ENCODE peak calls at places on chromosomes 7 and 10, in seven cellular contexts. C, N, W, K, E, Z and L are unnamed samples. For H3K36me3 and H3K27me3, the result is how much of the 10 kb centered on the place peaks cover.

GRCh38 chr10:105797234-105797890 is 1156.3 kb downstream of the SORCS3 start:
- DNase-seq in C (peak), N (peak), W (no peak), K (no peak), E (no peak), Z (no peak), L (no peak)

GRCh38 chr7:16167531-16167930 is 253.8 kb downstream of the CRPPA start:
- DNase-seq in C (no peak), N (no peak), W (no peak), K (no peak), E (no peak), Z (no peak), L (no peak)

GRCh38 chr10:96820730-96821129 is 11.4 kb upstream of the LCOR start:
- DNase-seq in C (no peak), N (peak), W (no peak), K (no peak), E (no peak), Z (no peak), L (no peak)

GRCh38 chr10:27804136-27804535 is 58.5 kb upstream of the MKX start:
- DNase-seq in C (no peak), N (no peak), W (no peak), K (no peak), E (no peak), Z (no peak), L (no peak)

GRCh38 chr10:124341768-124342135 is 77.0 kb downstream of the OAT start:
- DNase-seq in C (no peak), N (no peak), W (no peak), K (no peak), E (no peak), Z (no peak), L (no peak)

GRCh38 chr10:90860790-90861189 is 3.0 kb upstream of the HTR7 start:
- DNase-seq in C (no peak), N (no peak), W (no peak), K (no peak), E (no peak), Z (no peak), L (no peak)

GRCh38 chr10:4781955-4782354 is 44.1 kb upstream of the AKR1E2 start:
- DNase-seq in C (no peak), N (no peak), W (no peak), K (no peak), E (no peak), Z (no peak), L (no peak)

GRCh38 chr7:108079291-108080057 is 50.7 kb downstream of the LAMB4 start:
- DNase-seq in C (no peak), N (peak), W (no peak), K (peak), E (no peak), Z (no peak), L (no peak)

GRCh38 chr7:2794836-2795636 is 49.1 kb downstream of the GNA12 start:
- DNase-seq in C (no peak), N (no peak), W (no peak), K (no peak), E (no peak), Z (no peak), L (no peak)

GRCh38 chr7:36637417-36637816 is 86.9 kb downstream of the AOAH start:
- DNase-seq in C (no peak), N (no peak), W (no peak), K (no peak), E (no peak), Z (no peak), L (no peak)

GRCh38 chr10:34850558-34850957 is 35.5 kb upstream of the PARD3 start:
- DNase-seq in C (no peak), N (no peak), W (no peak), K (no peak), E (no peak), Z (no peak), L (no peak)

GRCh38 chr10:34858003-34858402 is 42.9 kb upstream of the PARD3 start:
- DNase-seq in C (no peak), N (no peak), W (no peak), K (no peak), E (no peak), Z (no peak), L (no peak)

GRCh38 chr10:34850036-34850435 is 34.9 kb upstream of the PARD3 start:
- DNase-seq in C (no peak), N (no peak), W (no peak), K (no peak), E (no peak), Z (no peak), L (no peak)

GRCh38 chr10:34854147-34854601 is 39.1 kb upstream of the PARD3 start:
- DNase-seq in C (no peak), N (peak), W (no peak), K (peak), E (no peak), Z (no peak), L (no peak)

DNA sequence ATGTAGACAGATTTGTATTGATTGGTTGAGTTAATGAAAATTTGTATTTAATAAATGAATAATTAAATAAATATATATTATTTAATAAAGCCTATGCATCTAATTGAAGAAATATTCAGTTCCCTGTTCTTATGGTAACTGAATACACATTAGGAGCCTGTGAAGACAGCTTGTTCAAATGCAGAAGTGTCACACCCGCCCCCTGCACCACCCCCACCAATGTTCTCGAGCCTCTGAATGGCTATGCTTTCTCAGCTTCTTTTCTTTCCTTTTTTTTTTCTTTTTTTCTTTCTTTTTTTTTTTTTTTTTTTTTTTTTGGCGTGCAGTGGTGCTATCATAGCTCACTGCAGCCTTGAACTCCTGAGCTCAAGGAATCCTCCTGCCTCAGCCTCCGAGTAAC is 38.3 kb upstream of the PARD3 start:
- DNase-seq in C (no peak), N (no peak), W (no peak), K (no peak), E (no peak), Z (no peak), L (no peak)
- H3K36me3 ChIP-seq in C (under half), N (under half), W (under half), K (under half), E (under half), Z (under half), L (under half)

GRCh38 chr7:151387161-151388006 is 22.5 kb downstream of the WDR86 start:
- DNase-seq in C (no peak), N (no peak), W (peak), K (no peak), E (peak), Z (no peak), L (no peak)

GRCh38 chr7:151389768-151390593 is 19.9 kb downstream of the WDR86 start:
- DNase-seq in C (no peak), N (no peak), W (peak), K (no peak), E (peak), Z (no peak), L (no peak)

GRCh38 chr7:151388007-151388297 is 21.9 kb downstream of the WDR86 start:
- DNase-seq in C (no peak), N (no peak), W (peak), K (no peak), E (peak), Z (no peak), L (no peak)

GRCh38 chr7:151389096-151389767 is 20.6 kb downstream of the WDR86 start:
- DNase-seq in C (no peak), N (no peak), W (peak), K (no peak), E (no peak), Z (no peak), L (no peak)

DNA sequence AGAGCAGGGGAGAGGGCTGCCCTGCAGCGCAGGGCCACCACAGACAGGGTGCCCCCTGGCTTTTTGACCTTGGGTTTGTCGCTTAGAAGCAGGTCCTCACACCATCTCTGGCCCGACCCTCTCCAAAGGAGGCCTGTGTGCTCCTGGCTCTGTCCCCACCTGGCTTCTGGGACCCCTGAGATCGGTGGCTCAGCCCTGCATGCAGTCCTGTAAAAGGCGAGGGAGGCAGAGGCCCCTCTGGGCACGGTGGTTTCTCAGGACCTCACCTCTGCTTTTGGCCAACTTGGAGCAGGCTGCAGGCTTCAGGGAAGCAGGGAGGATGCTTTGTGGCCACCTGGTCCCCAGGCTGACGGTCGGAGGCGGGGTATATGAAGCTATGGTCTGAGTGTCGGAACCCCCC is 21.4 kb downstream of the WDR86 start:
- DNase-seq in C (no peak), N (no peak), W (peak), K (no peak), E (no peak), Z (no peak), L (no peak)
- H3K27me3 ChIP-seq in C (under half), N (under half), W (under half), K (under half), E (under half), Z (under half), L (under half)

GRCh38 chr7:105046414-105046813 is 32.4 kb downstream of the KMT2E start:
- DNase-seq in C (no peak), N (no peak), W (no peak), K (peak), E (no peak), Z (no peak), L (no peak)

GRCh38 chr7:105044449-105045081 is 30.6 kb downstream of the KMT2E start:
- DNase-seq in C (no peak), N (no peak), W (no peak), K (no peak), E (no peak), Z (no peak), L (no peak)

GRCh38 chr7:105050493-105050892 is 36.5 kb downstream of the KMT2E start:
- DNase-seq in C (no peak), N (no peak), W (no peak), K (no peak), E (no peak), Z (no peak), L (no peak)

GRCh38 chr7:105047932-105048331 is 33.9 kb downstream of the KMT2E start:
- DNase-seq in C (no peak), N (no peak), W (no peak), K (no peak), E (no peak), Z (no peak), L (no peak)
- H3K36me3 ChIP-seq in C (under half), N (under half), W (half or more), K (half or more), E (half or more), Z (under half), L (half or more)

GRCh38 chr7:37943905-37944736 is 23.7 kb downstream of the EPDR1 start:
- DNase-seq in C (no peak), N (no peak), W (no peak), K (peak), E (no peak), Z (peak), L (no peak)
- H3K27me3 ChIP-seq in C (under half), N (under half), W (under half), K (under half), E (under half), Z (under half), L (under half)

GRCh38 chr7:8702807-8703206 is 269.4 kb downstream of the NXPH1 start:
- DNase-seq in C (no peak), N (no peak), W (no peak), K (no peak), E (no peak), Z (no peak), L (peak)
- H3K36me3 ChIP-seq in C (under half), N (under half), W (under half), K (under half), E (under half), Z (under half), L (under half)

GRCh38 chr7:155489862-155490696 is 32.1 kb downstream of the EN2 start:
- DNase-seq in C (no peak), N (no peak), W (no peak), K (no peak), E (no peak), Z (no peak), L (no peak)

GRCh38 chr7:155489158-155489840 is 31.4 kb downstream of the EN2 start:
- DNase-seq in C (no peak), N (no peak), W (no peak), K (no peak), E (no peak), Z (no peak), L (no peak)

GRCh38 chr7:155490697-155491628 is 33.0 kb downstream of the EN2 start:
- DNase-seq in C (peak), N (no peak), W (peak), K (no peak), E (peak), Z (peak), L (no peak)

GRCh38 chr7:155493744-155494538 is 36.0 kb downstream of the EN2 start:
- DNase-seq in C (no peak), N (no peak), W (no peak), K (no peak), E (no peak), Z (no peak), L (no peak)

DNA sequence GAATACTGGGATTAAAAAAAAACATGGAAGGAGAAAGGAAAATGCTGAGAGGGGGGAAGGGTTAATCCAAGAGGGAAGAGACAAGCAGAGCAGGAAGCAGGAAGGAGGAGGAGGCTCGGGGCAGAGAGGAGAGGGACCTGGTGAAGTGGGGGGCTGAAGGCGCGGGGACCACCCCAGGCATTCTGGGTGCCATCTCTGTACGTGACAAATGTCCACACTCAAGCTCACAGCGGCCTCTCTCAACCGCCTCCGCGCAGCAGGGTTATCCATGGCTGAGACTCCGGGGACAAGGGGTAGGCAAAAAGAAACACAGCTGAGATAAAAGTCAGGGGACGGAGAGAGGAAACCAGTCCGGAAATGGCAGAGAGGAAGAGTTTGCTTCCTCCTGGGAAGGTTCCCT is 33.9 kb downstream of the EN2 start:
- DNase-seq in C (no peak), N (no peak), W (no peak), K (no peak), E (no peak), Z (no peak), L (no peak)
- H3K27me3 ChIP-seq in C (under half), N (under half), W (under half), K (half or more), E (under half), Z (under half), L (half or more)

GRCh38 chr10:102721954-102722353 is 7.5 kb downstream of the SFXN2 start:
- DNase-seq in C (no peak), N (no peak), W (no peak), K (no peak), E (no peak), Z (no peak), L (no peak)

GRCh38 chr10:102720775-102721301 is 6.4 kb downstream of the SFXN2 start:
- DNase-seq in C (no peak), N (no peak), W (no peak), K (no peak), E (no peak), Z (no peak), L (no peak)

GRCh38 chr10:102727037-102727818 is 12.8 kb downstream of the SFXN2 start:
- DNase-seq in C (no peak), N (no peak), W (no peak), K (no peak), E (peak), Z (no peak), L (no peak)

GRCh38 chr10:102726274-102726673 is 11.8 kb downstream of the SFXN2 start:
- DNase-seq in C (no peak), N (no peak), W (no peak), K (no peak), E (no peak), Z (no peak), L (no peak)

DNA sequence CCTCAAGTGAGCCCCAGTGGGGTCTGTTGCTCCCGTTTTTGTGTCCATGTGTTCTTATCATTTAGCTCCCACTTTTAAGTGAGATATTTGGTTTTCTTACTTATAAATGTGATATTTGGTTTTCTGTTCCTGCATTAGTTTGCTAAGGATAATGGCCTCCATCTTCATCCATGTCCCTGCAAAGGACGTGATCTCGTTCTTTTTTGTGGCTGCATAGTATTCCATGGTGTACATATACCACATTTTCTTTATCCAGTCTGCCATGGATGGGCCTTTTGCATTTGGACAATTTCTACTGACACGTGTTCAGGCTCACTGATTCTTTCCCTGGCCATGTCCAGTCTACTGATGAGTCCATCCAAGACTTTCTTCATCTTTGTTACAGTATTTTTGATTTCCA is 9.6 kb downstream of the SFXN2 start:
- DNase-seq in C (no peak), N (no peak), W (no peak), K (no peak), E (no peak), Z (no peak), L (no peak)
- H3K36me3 ChIP-seq in C (under half), N (under half), W (under half), K (under half), E (under half), Z (under half), L (under half)

DNA sequence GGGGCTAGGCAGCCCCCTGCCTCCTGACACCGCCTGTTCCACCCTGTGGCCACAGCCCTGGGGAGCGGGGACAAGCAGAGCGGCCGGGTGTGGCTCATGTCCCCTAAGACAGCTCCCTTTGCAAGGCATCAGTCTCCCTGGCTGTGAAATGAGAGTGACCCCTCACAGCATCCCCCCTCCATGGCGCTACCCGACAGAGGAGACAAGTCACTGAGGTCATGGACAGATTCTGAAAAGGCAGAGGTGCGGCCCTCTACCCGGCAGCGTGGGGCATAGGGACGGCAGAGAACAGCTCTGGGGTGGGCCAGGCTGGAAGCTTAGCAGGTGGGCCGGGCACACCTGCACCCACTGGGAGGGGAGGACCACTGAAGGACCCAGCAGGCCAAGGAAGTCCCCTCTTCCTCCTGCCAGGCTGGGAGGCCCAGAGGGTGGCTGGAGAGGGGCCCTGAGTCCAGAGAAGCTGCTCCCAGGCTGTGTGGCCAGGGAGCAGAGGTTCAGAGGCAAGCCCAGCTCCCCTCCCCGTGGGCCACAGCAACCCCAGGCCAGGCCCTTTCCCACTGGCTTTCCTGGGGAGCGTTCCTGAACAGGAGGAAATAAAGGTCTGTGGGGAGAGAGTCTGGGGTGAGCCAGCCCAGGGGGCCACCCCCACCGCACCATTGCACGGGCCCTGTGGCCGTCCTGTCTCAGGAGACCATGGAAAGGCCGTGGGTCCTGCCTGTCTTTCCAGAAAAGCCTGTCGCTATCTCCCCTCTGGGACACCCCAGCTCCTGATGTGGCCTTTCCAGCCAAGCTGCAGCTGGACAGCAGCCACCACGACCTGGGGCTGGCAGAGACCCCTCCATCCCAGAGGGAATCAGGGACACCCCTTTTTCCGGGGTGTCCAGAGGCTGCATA is 1.7 kb downstream of the ADAP1 start:
- DNase-seq in C (no peak), N (no peak), W (peak), K (no peak), E (peak), Z (peak), L (no peak)
- H3K27me3 ChIP-seq in C (under half), N (under half), W (under half), K (under half), E (under half), Z (under half), L (under half)

GRCh38 chr7:76053461-76053860 is 5.6 kb downstream of the MDH2 start:
- DNase-seq in C (no peak), N (no peak), W (no peak), K (peak), E (no peak), Z (peak), L (no peak)
- H3K36me3 ChIP-seq in C (under half), N (under half), W (half or more), K (half or more), E (half or more), Z (under half), L (half or more)

DNA sequence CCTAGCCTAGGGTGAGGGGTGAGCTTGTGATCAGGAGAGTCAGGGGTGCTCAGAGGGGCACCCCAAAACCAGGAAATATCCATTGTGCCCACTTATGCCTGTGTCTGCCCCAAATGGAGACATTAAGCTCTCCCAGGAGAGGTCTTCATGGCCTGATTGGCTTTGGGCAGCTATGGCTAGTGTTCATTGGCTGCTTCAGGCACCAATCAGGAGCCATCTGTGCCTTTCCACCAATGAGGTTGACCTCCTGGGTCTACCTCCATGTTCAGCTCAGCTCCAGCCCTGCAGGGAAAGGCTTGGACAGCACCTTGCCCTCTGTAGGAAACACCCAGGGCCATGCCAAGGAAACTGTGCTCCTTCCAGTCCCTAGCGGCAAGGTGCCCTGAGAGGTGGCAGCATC is 23.9 kb upstream of the HSPB1 start:
- DNase-seq in C (no peak), N (no peak), W (no peak), K (no peak), E (no peak), Z (no peak), L (peak)
- H3K27me3 ChIP-seq in C (under half), N (half or more), W (under half), K (under half), E (under half), Z (under half), L (under half)